ENCODE peak calls at places on chromosomes 3 and 15, in nine cellular contexts. One of them, this sample, is unnamed.

GRCh38 chr15:77027111-77027696 is 32.3 kb downstream of the PSTPIP1 start:
- DNase-seq in GM04504: no peak
- DNase-seq in fibroblast of the aortic adventitia: no peak
- DNase-seq in SHP77 treated with DMSO at 0.1 percent for 48 hours: no peak
- DNase-seq in thyroid gland: no peak
- DNase-seq in HS-5: no peak
- DNase-seq in stimulated activated CD4-positive, alpha-beta T cell treated with anti-CD3 and anti-CD28 coated beads, Interleukin-2, amount 100 ng/mL, for 24 hours: no peak
- DNase-seq in astrocyte of the hippocampus: no peak
- DNase-seq in EL: no peak
- DNase-seq in this sample: no peak

GRCh38 chr15:94105760-94106159 is 125.6 kb upstream of the MCTP2 start:
- DNase-seq in GM04504: no peak
- DNase-seq in fibroblast of the aortic adventitia: no peak
- DNase-seq in SHP77 treated with DMSO at 0.1 percent for 48 hours: no peak
- DNase-seq in thyroid gland: no peak
- DNase-seq in HS-5: no peak
- DNase-seq in stimulated activated CD4-positive, alpha-beta T cell treated with anti-CD3 and anti-CD28 coated beads, Interleukin-2, amount 100 ng/mL, for 24 hours: no peak
- DNase-seq in astrocyte of the hippocampus: no peak
- DNase-seq in EL: no peak
- DNase-seq in this sample: no peak

GRCh38 chr3:131795382-131796085 is 239.3 kb downstream of the CPNE4 start:
- DNase-seq in GM04504: no peak
- DNase-seq in fibroblast of the aortic adventitia: peak; percentile 71
- DNase-seq in SHP77 treated with DMSO at 0.1 percent for 48 hours: no peak
- DNase-seq in thyroid gland: peak; percentile 5
- DNase-seq in HS-5: no peak
- DNase-seq in stimulated activated CD4-positive, alpha-beta T cell treated with anti-CD3 and anti-CD28 coated beads, Interleukin-2, amount 100 ng/mL, for 24 hours: no peak
- DNase-seq in astrocyte of the hippocampus: peak; percentile 74
- DNase-seq in EL: peak; percentile 4
- DNase-seq in this sample: no peak

GRCh38 chr3:107989651-107990050 is 101.2 kb downstream of the CD47 start:
- DNase-seq in GM04504: no peak
- DNase-seq in fibroblast of the aortic adventitia: no peak
- DNase-seq in SHP77 treated with DMSO at 0.1 percent for 48 hours: no peak
- DNase-seq in thyroid gland: no peak
- DNase-seq in HS-5: no peak
- DNase-seq in stimulated activated CD4-positive, alpha-beta T cell treated with anti-CD3 and anti-CD28 coated beads, Interleukin-2, amount 100 ng/mL, for 24 hours: no peak
- DNase-seq in astrocyte of the hippocampus: no peak
- DNase-seq in EL: no peak
- DNase-seq in this sample: no peak

GRCh38 chr15:40062816-40063562 is 24.0 kb upstream of the SRP14 start:
- DNase-seq in GM04504: no peak
- DNase-seq in fibroblast of the aortic adventitia: peak; percentile 20
- DNase-seq in SHP77 treated with DMSO at 0.1 percent for 48 hours: no peak
- DNase-seq in thyroid gland: no peak
- DNase-seq in HS-5: no peak
- DNase-seq in stimulated activated CD4-positive, alpha-beta T cell treated with anti-CD3 and anti-CD28 coated beads, Interleukin-2, amount 100 ng/mL, for 24 hours: no peak
- DNase-seq in astrocyte of the hippocampus: no peak
- DNase-seq in EL: no peak
- DNase-seq in this sample: no peak

GRCh38 chr3:184327171-184327570 is 10.2 kb upstream of the FAM131A start:
- DNase-seq in GM04504: no peak
- DNase-seq in fibroblast of the aortic adventitia: no peak
- DNase-seq in SHP77 treated with DMSO at 0.1 percent for 48 hours: no peak
- DNase-seq in thyroid gland: no peak
- DNase-seq in HS-5: no peak
- DNase-seq in stimulated activated CD4-positive, alpha-beta T cell treated with anti-CD3 and anti-CD28 coated beads, Interleukin-2, amount 100 ng/mL, for 24 hours: no peak
- DNase-seq in astrocyte of the hippocampus: no peak
- DNase-seq in EL: no peak
- DNase-seq in this sample: no peak

GRCh38 chr3:108222813-108223307 is 636 bp upstream of the IFT57 start:
- DNase-seq in GM04504: no peak
- DNase-seq in fibroblast of the aortic adventitia: no peak
- DNase-seq in SHP77 treated with DMSO at 0.1 percent for 48 hours: peak; percentile 41
- DNase-seq in thyroid gland: no peak
- DNase-seq in HS-5: no peak
- DNase-seq in stimulated activated CD4-positive, alpha-beta T cell treated with anti-CD3 and anti-CD28 coated beads, Interleukin-2, amount 100 ng/mL, for 24 hours: no peak
- DNase-seq in astrocyte of the hippocampus: no peak
- DNase-seq in EL: no peak
- DNase-seq in this sample: no peak

GRCh38 chr15:60933914-60934885 is 294.9 kb downstream of the RORA start:
- DNase-seq in GM04504: no peak
- DNase-seq in fibroblast of the aortic adventitia: no peak
- DNase-seq in SHP77 treated with DMSO at 0.1 percent for 48 hours: peak; percentile 5
- DNase-seq in thyroid gland: no peak
- DNase-seq in HS-5: no peak
- DNase-seq in stimulated activated CD4-positive, alpha-beta T cell treated with anti-CD3 and anti-CD28 coated beads, Interleukin-2, amount 100 ng/mL, for 24 hours: no peak
- DNase-seq in astrocyte of the hippocampus: peak; percentile 23
- DNase-seq in EL: no peak
- DNase-seq in this sample: no peak

GRCh38 chr3:153103406-153103945 is 58.5 kb upstream of the RAP2B start:
- DNase-seq in GM04504: no peak
- DNase-seq in fibroblast of the aortic adventitia: no peak
- DNase-seq in SHP77 treated with DMSO at 0.1 percent for 48 hours: no peak
- DNase-seq in thyroid gland: no peak
- DNase-seq in HS-5: no peak
- DNase-seq in stimulated activated CD4-positive, alpha-beta T cell treated with anti-CD3 and anti-CD28 coated beads, Interleukin-2, amount 100 ng/mL, for 24 hours: no peak
- DNase-seq in astrocyte of the hippocampus: no peak
- DNase-seq in EL: no peak
- DNase-seq in this sample: no peak

This sample was measured in HCT116.